ENCODE peak calls at places on chromosomes 12 and 14, in five cellular contexts. K is GM13976; Z is H7; B is activated naive CD4-positive, alpha-beta T cell treated with Interleukin-2 at 50 U/mL for 16 hours; C is NCI-H187 treated with DMSO at 0.1 percent for 48 hours. M is an unnamed sample.

GRCh38 chr14:52399104-52399503 is 85.0 kb downstream of the PTGER2 start:
- DNase-seq in Z (no peak), C (no peak), B (no peak), K (no peak), M (no peak)

GRCh38 chr12:3641428-3641883 is 111.5 kb downstream of the CRACR2A start:
- DNase-seq in K (no peak), B (no peak), C (no peak), Z (no peak), M (peak; percentile 51)

GRCh38 chr14:76772300-76773187 is 11.3 kb downstream of the VASH1 start:
- DNase-seq in B (no peak), Z (peak; percentile 60), K (no peak), C (no peak), M (no peak)

GRCh38 chr14:71687115-71687836 is 245.0 kb upstream of the RGS6 start:
- DNase-seq in C (no peak), K (no peak), Z (no peak), B (no peak), M (no peak)

GRCh38 chr12:64390275-64390851 is at the start of gene C12orf56:
- DNase-seq in C (no peak), K (peak; percentile 43), Z (peak; percentile 59), B (peak; percentile 17), M (peak; percentile 34)

GRCh38 chr12:66049538-66050282 is 80.8 kb downstream of the LLPH start:
- DNase-seq in B (no peak), Z (no peak), K (no peak), C (no peak), M (no peak)

GRCh38 chr12:98238513-98238912 is 276.9 kb upstream of the TMPO start:
- DNase-seq in K (no peak), C (no peak), B (no peak), Z (no peak), M (no peak)

GRCh38 chr12:65368071-65368470 is 89.6 kb downstream of the MSRB3 start:
- DNase-seq in C (no peak), Z (no peak), B (no peak), K (no peak), M (no peak)

GRCh38 chr12:27733052-27733656 is 22.5 kb downstream of the MRPS35 start:
- DNase-seq in K (peak; percentile 41), Z (peak; percentile 42), C (no peak), B (peak; percentile 34), M (peak; percentile 42)

GRCh38 chr14:79281244-79282199 is 929.8 kb downstream of the DIO2 start:
- DNase-seq in C (peak; percentile 83), Z (peak; percentile 38), B (no peak), K (no peak), M (no peak)

GRCh38 chr14:96243785-96244184 is 12.2 kb upstream of the BDKRB1 start:
- DNase-seq in K (no peak), C (no peak), Z (no peak), B (no peak), M (no peak)

GRCh38 chr12:29103539-29103974 is 45.5 kb upstream of the FAR2 start:
- DNase-seq in C (no peak), B (peak; percentile 42), K (peak; percentile 44), Z (no peak), M (no peak)

GRCh38 chr12:5586201-5586600 is 154.3 kb downstream of the NTF3 start:
- DNase-seq in C (no peak), Z (no peak), K (no peak), B (no peak), M (no peak)

GRCh38 chr14:44035707-44036106 is 471.4 kb downstream of the FSCB start:
- DNase-seq in K (no peak), C (no peak), B (no peak), Z (no peak), M (no peak)

GRCh38 chr12:86948851-86949250 is 692.7 kb upstream of the MGAT4C start:
- DNase-seq in B (no peak), K (no peak), C (no peak), Z (no peak), M (no peak)

GRCh38 chr12:52186135-52186840 is 5.5 kb downstream of the KRT80 start:
- DNase-seq in K (no peak), Z (peak; percentile 57), B (no peak), C (no peak), M (peak; percentile 77)

GRCh38 chr14:81353691-81354323 is 46.3 kb downstream of the STON2 start:
- DNase-seq in C (no peak), B (no peak), Z (no peak), K (no peak), M (no peak)

GRCh38 chr14:72545411-72546311 is 348.2 kb downstream of the DPF3 start:
- DNase-seq in Z (no peak), B (no peak), K (no peak), C (no peak), M (peak; percentile 38)

GRCh38 chr14:41022932-41023331 is 583.7 kb upstream of the LRFN5 start:
- DNase-seq in C (no peak), K (no peak), Z (no peak), B (no peak), M (no peak)

GRCh38 chr12:10283028-10283427 is 24.6 kb upstream of the KLRD1 start:
- DNase-seq in Z (no peak), K (no peak), C (no peak), B (no peak), M (no peak)

GRCh38 chr14:54090274-54090673 is 133.6 kb upstream of the BMP4 start:
- DNase-seq in K (no peak), C (no peak), B (no peak), Z (no peak), M (no peak)

GRCh38 chr14:90091393-90091792 is 29.6 kb downstream of the KCNK13 start:
- DNase-seq in B (no peak), Z (no peak), K (no peak), C (no peak), M (peak; percentile 7)

GRCh38 chr12:115468087-115468510 is 784.1 kb upstream of the TBX3 start:
- DNase-seq in Z (peak; percentile 59), B (no peak), C (no peak), K (no peak), M (no peak)

GRCh38 chr12:119868992-119869391 is 8.1 kb downstream of the CIT start:
- DNase-seq in Z (no peak), C (no peak), K (no peak), B (no peak), M (no peak)

GRCh38 chr12:25041006-25041741 is 92.3 kb upstream of the BCAT1 start:
- DNase-seq in C (no peak), Z (no peak), K (no peak), B (no peak), M (no peak)

GRCh38 chr12:117051380-117051779 is 47.8 kb downstream of the TESC start:
- DNase-seq in Z (no peak), K (no peak), C (no peak), B (no peak), M (no peak)

GRCh38 chr14:20683896-20684661 is at the start of gene RNASE4:
- DNase-seq in B (peak; percentile 80), Z (peak; percentile 83), C (no peak), K (peak; percentile 71), M (peak; percentile 68)

GRCh38 chr12:50221228-50222008 is 54.2 kb upstream of the CERS5 start:
- DNase-seq in K (peak; percentile 31), C (peak; percentile 42), B (no peak), Z (peak; percentile 46), M (no peak)

GRCh38 chr12:27802936-27803335 is 22.9 kb upstream of the MANSC4 start:
- DNase-seq in B (no peak), C (no peak), Z (no peak), K (no peak), M (no peak)

GRCh38 chr12:12441891-12442461 is 85.1 kb downstream of the BORCS5 start:
- DNase-seq in B (peak; percentile 56), K (no peak), C (no peak), Z (no peak), M (no peak)